ENCODE peak calls at places on chromosomes 11 and 22, in nine cellular contexts. One of them, this sample, is unnamed.

GRCh38 chr22:31084811-31085492 is 3.8 kb downstream of the SMTN start:
- DNase-seq in activated CD8-positive, alpha-beta T cell treated with anti-CD3 and anti-CD28 coated beads, Interleukin-2, amount 10 ng/mL, durations not matched to agents 7 days and 5 days: peak; percentile 92
- DNase-seq in heart left ventricle: peak; percentile 94
- DNase-seq in effector memory CD8-positive, alpha-beta T cell: peak; percentile 82
- DNase-seq in cardiac muscle cell: peak; percentile 91
- DNase-seq in stimulated activated CD4-positive, alpha-beta T cell treated with anti-CD3 and anti-CD28 coated beads, Interleukin-2, amount 100 ng/mL, for 48 hours: peak; percentile 83
- DNase-seq in chondrocyte: no peak
- DNase-seq in T-helper 1 cell: peak; percentile 75
- DNase-seq in CD4-positive, CD25-positive, alpha-beta regulatory T cell: peak; percentile 82
- DNase-seq in this sample: peak; percentile 94

GRCh38 chr11:46290598-46291309 is 13.3 kb downstream of the CREB3L1 start:
- DNase-seq in activated CD8-positive, alpha-beta T cell treated with anti-CD3 and anti-CD28 coated beads, Interleukin-2, amount 10 ng/mL, durations not matched to agents 7 days and 5 days: no peak
- DNase-seq in heart left ventricle: peak; percentile 84
- DNase-seq in effector memory CD8-positive, alpha-beta T cell: no peak
- DNase-seq in cardiac muscle cell: peak; percentile 88
- DNase-seq in stimulated activated CD4-positive, alpha-beta T cell treated with anti-CD3 and anti-CD28 coated beads, Interleukin-2, amount 100 ng/mL, for 48 hours: no peak
- DNase-seq in chondrocyte: peak; percentile 97
- DNase-seq in T-helper 1 cell: no peak
- DNase-seq in CD4-positive, CD25-positive, alpha-beta regulatory T cell: no peak
- DNase-seq in this sample: no peak

GRCh38 chr11:27392715-27393114 is 29.7 kb upstream of the CCDC34 start:
- DNase-seq in activated CD8-positive, alpha-beta T cell treated with anti-CD3 and anti-CD28 coated beads, Interleukin-2, amount 10 ng/mL, durations not matched to agents 7 days and 5 days: no peak
- DNase-seq in heart left ventricle: no peak
- DNase-seq in effector memory CD8-positive, alpha-beta T cell: no peak
- DNase-seq in cardiac muscle cell: peak; percentile 63
- DNase-seq in stimulated activated CD4-positive, alpha-beta T cell treated with anti-CD3 and anti-CD28 coated beads, Interleukin-2, amount 100 ng/mL, for 48 hours: no peak
- DNase-seq in chondrocyte: no peak
- DNase-seq in T-helper 1 cell: no peak
- DNase-seq in CD4-positive, CD25-positive, alpha-beta regulatory T cell: no peak
- DNase-seq in this sample: no peak

GRCh38 chr11:12469451-12469850 is 92.1 kb downstream of the PARVA start:
- DNase-seq in activated CD8-positive, alpha-beta T cell treated with anti-CD3 and anti-CD28 coated beads, Interleukin-2, amount 10 ng/mL, durations not matched to agents 7 days and 5 days: no peak
- DNase-seq in heart left ventricle: no peak
- DNase-seq in effector memory CD8-positive, alpha-beta T cell: no peak
- DNase-seq in cardiac muscle cell: no peak
- DNase-seq in stimulated activated CD4-positive, alpha-beta T cell treated with anti-CD3 and anti-CD28 coated beads, Interleukin-2, amount 100 ng/mL, for 48 hours: no peak
- DNase-seq in chondrocyte: no peak
- DNase-seq in T-helper 1 cell: no peak
- DNase-seq in CD4-positive, CD25-positive, alpha-beta regulatory T cell: no peak
- DNase-seq in this sample: no peak

GRCh38 chr11:92388380-92388779 is 163.8 kb downstream of the FAT3 start:
- DNase-seq in activated CD8-positive, alpha-beta T cell treated with anti-CD3 and anti-CD28 coated beads, Interleukin-2, amount 10 ng/mL, durations not matched to agents 7 days and 5 days: no peak
- DNase-seq in heart left ventricle: no peak
- DNase-seq in effector memory CD8-positive, alpha-beta T cell: no peak
- DNase-seq in cardiac muscle cell: no peak
- DNase-seq in stimulated activated CD4-positive, alpha-beta T cell treated with anti-CD3 and anti-CD28 coated beads, Interleukin-2, amount 100 ng/mL, for 48 hours: no peak
- DNase-seq in chondrocyte: no peak
- DNase-seq in T-helper 1 cell: no peak
- DNase-seq in CD4-positive, CD25-positive, alpha-beta regulatory T cell: no peak
- DNase-seq in this sample: no peak

GRCh38 chr11:68329993-68330699 is 17.8 kb downstream of the LRP5 start:
- DNase-seq in activated CD8-positive, alpha-beta T cell treated with anti-CD3 and anti-CD28 coated beads, Interleukin-2, amount 10 ng/mL, durations not matched to agents 7 days and 5 days: no peak
- DNase-seq in heart left ventricle: peak; percentile 35
- DNase-seq in effector memory CD8-positive, alpha-beta T cell: no peak
- DNase-seq in cardiac muscle cell: no peak
- DNase-seq in stimulated activated CD4-positive, alpha-beta T cell treated with anti-CD3 and anti-CD28 coated beads, Interleukin-2, amount 100 ng/mL, for 48 hours: no peak
- DNase-seq in chondrocyte: no peak
- DNase-seq in T-helper 1 cell: no peak
- DNase-seq in CD4-positive, CD25-positive, alpha-beta regulatory T cell: no peak
- DNase-seq in this sample: no peak

GRCh38 chr11:118186346-118187107 is 10.1 kb upstream of the SCN2B start:
- DNase-seq in activated CD8-positive, alpha-beta T cell treated with anti-CD3 and anti-CD28 coated beads, Interleukin-2, amount 10 ng/mL, durations not matched to agents 7 days and 5 days: no peak
- DNase-seq in heart left ventricle: no peak
- DNase-seq in effector memory CD8-positive, alpha-beta T cell: no peak
- DNase-seq in cardiac muscle cell: no peak
- DNase-seq in stimulated activated CD4-positive, alpha-beta T cell treated with anti-CD3 and anti-CD28 coated beads, Interleukin-2, amount 100 ng/mL, for 48 hours: no peak
- DNase-seq in chondrocyte: no peak
- DNase-seq in T-helper 1 cell: no peak
- DNase-seq in CD4-positive, CD25-positive, alpha-beta regulatory T cell: no peak
- DNase-seq in this sample: no peak

GRCh38 chr11:110078923-110079544 is 14.2 kb upstream of the ZC3H12C start:
- DNase-seq in activated CD8-positive, alpha-beta T cell treated with anti-CD3 and anti-CD28 coated beads, Interleukin-2, amount 10 ng/mL, durations not matched to agents 7 days and 5 days: no peak
- DNase-seq in heart left ventricle: no peak
- DNase-seq in effector memory CD8-positive, alpha-beta T cell: no peak
- DNase-seq in cardiac muscle cell: no peak
- DNase-seq in stimulated activated CD4-positive, alpha-beta T cell treated with anti-CD3 and anti-CD28 coated beads, Interleukin-2, amount 100 ng/mL, for 48 hours: no peak
- DNase-seq in chondrocyte: no peak
- DNase-seq in T-helper 1 cell: no peak
- DNase-seq in CD4-positive, CD25-positive, alpha-beta regulatory T cell: no peak
- DNase-seq in this sample: no peak

GRCh38 chr11:29801561-29801960 is 215.3 kb downstream of the KCNA4 start:
- DNase-seq in activated CD8-positive, alpha-beta T cell treated with anti-CD3 and anti-CD28 coated beads, Interleukin-2, amount 10 ng/mL, durations not matched to agents 7 days and 5 days: no peak
- DNase-seq in heart left ventricle: no peak
- DNase-seq in effector memory CD8-positive, alpha-beta T cell: no peak
- DNase-seq in cardiac muscle cell: no peak
- DNase-seq in stimulated activated CD4-positive, alpha-beta T cell treated with anti-CD3 and anti-CD28 coated beads, Interleukin-2, amount 100 ng/mL, for 48 hours: no peak
- DNase-seq in chondrocyte: no peak
- DNase-seq in T-helper 1 cell: no peak
- DNase-seq in CD4-positive, CD25-positive, alpha-beta regulatory T cell: no peak
- DNase-seq in this sample: no peak

GRCh38 chr22:20509344-20510047 is 2.1 kb downstream of the MED15 start:
- DNase-seq in activated CD8-positive, alpha-beta T cell treated with anti-CD3 and anti-CD28 coated beads, Interleukin-2, amount 10 ng/mL, durations not matched to agents 7 days and 5 days: peak; percentile 54
- DNase-seq in heart left ventricle: peak; percentile 81
- DNase-seq in effector memory CD8-positive, alpha-beta T cell: peak; percentile 27
- DNase-seq in cardiac muscle cell: peak; percentile 70
- DNase-seq in stimulated activated CD4-positive, alpha-beta T cell treated with anti-CD3 and anti-CD28 coated beads, Interleukin-2, amount 100 ng/mL, for 48 hours: peak; percentile 42
- DNase-seq in chondrocyte: no peak
- DNase-seq in T-helper 1 cell: no peak
- DNase-seq in CD4-positive, CD25-positive, alpha-beta regulatory T cell: peak; percentile 27
- DNase-seq in this sample: no peak

GRCh38 chr11:111344032-111344431 is 35.0 kb downstream of the POU2AF1 start:
- DNase-seq in activated CD8-positive, alpha-beta T cell treated with anti-CD3 and anti-CD28 coated beads, Interleukin-2, amount 10 ng/mL, durations not matched to agents 7 days and 5 days: no peak
- DNase-seq in heart left ventricle: peak; percentile 76
- DNase-seq in effector memory CD8-positive, alpha-beta T cell: no peak
- DNase-seq in cardiac muscle cell: no peak
- DNase-seq in stimulated activated CD4-positive, alpha-beta T cell treated with anti-CD3 and anti-CD28 coated beads, Interleukin-2, amount 100 ng/mL, for 48 hours: no peak
- DNase-seq in chondrocyte: no peak
- DNase-seq in T-helper 1 cell: no peak
- DNase-seq in CD4-positive, CD25-positive, alpha-beta regulatory T cell: no peak
- DNase-seq in this sample: no peak

GRCh38 chr11:95426823-95427462 is 195.9 kb upstream of the SESN3 start:
- DNase-seq in activated CD8-positive, alpha-beta T cell treated with anti-CD3 and anti-CD28 coated beads, Interleukin-2, amount 10 ng/mL, durations not matched to agents 7 days and 5 days: no peak
- DNase-seq in heart left ventricle: no peak
- DNase-seq in effector memory CD8-positive, alpha-beta T cell: no peak
- DNase-seq in cardiac muscle cell: no peak
- DNase-seq in stimulated activated CD4-positive, alpha-beta T cell treated with anti-CD3 and anti-CD28 coated beads, Interleukin-2, amount 100 ng/mL, for 48 hours: no peak
- DNase-seq in chondrocyte: no peak
- DNase-seq in T-helper 1 cell: no peak
- DNase-seq in CD4-positive, CD25-positive, alpha-beta regulatory T cell: no peak
- DNase-seq in this sample: no peak

GRCh38 chr11:86360775-86361395 is 13.8 kb upstream of the CCDC81 start:
- DNase-seq in activated CD8-positive, alpha-beta T cell treated with anti-CD3 and anti-CD28 coated beads, Interleukin-2, amount 10 ng/mL, durations not matched to agents 7 days and 5 days: no peak
- DNase-seq in heart left ventricle: no peak
- DNase-seq in effector memory CD8-positive, alpha-beta T cell: no peak
- DNase-seq in cardiac muscle cell: peak; percentile 22
- DNase-seq in stimulated activated CD4-positive, alpha-beta T cell treated with anti-CD3 and anti-CD28 coated beads, Interleukin-2, amount 100 ng/mL, for 48 hours: no peak
- DNase-seq in chondrocyte: no peak
- DNase-seq in T-helper 1 cell: no peak
- DNase-seq in CD4-positive, CD25-positive, alpha-beta regulatory T cell: no peak
- DNase-seq in this sample: no peak

GRCh38 chr11:65776196-65776595 is 4.6 kb downstream of the AP5B1 start:
- DNase-seq in activated CD8-positive, alpha-beta T cell treated with anti-CD3 and anti-CD28 coated beads, Interleukin-2, amount 10 ng/mL, durations not matched to agents 7 days and 5 days: peak; percentile 17
- DNase-seq in heart left ventricle: no peak
- DNase-seq in effector memory CD8-positive, alpha-beta T cell: no peak
- DNase-seq in cardiac muscle cell: no peak
- DNase-seq in stimulated activated CD4-positive, alpha-beta T cell treated with anti-CD3 and anti-CD28 coated beads, Interleukin-2, amount 100 ng/mL, for 48 hours: no peak
- DNase-seq in chondrocyte: no peak
- DNase-seq in T-helper 1 cell: no peak
- DNase-seq in CD4-positive, CD25-positive, alpha-beta regulatory T cell: no peak
- DNase-seq in this sample: no peak

GRCh38 chr11:45590743-45591142 is 74.7 kb downstream of the CHST1 start:
- DNase-seq in activated CD8-positive, alpha-beta T cell treated with anti-CD3 and anti-CD28 coated beads, Interleukin-2, amount 10 ng/mL, durations not matched to agents 7 days and 5 days: no peak
- DNase-seq in heart left ventricle: no peak
- DNase-seq in effector memory CD8-positive, alpha-beta T cell: no peak
- DNase-seq in cardiac muscle cell: no peak
- DNase-seq in stimulated activated CD4-positive, alpha-beta T cell treated with anti-CD3 and anti-CD28 coated beads, Interleukin-2, amount 100 ng/mL, for 48 hours: no peak
- DNase-seq in chondrocyte: no peak
- DNase-seq in T-helper 1 cell: no peak
- DNase-seq in CD4-positive, CD25-positive, alpha-beta regulatory T cell: no peak
- DNase-seq in this sample: peak; percentile 41

GRCh38 chr11:33616552-33616951 is 84.1 kb downstream of the C11orf91 start:
- DNase-seq in activated CD8-positive, alpha-beta T cell treated with anti-CD3 and anti-CD28 coated beads, Interleukin-2, amount 10 ng/mL, durations not matched to agents 7 days and 5 days: no peak
- DNase-seq in heart left ventricle: no peak
- DNase-seq in effector memory CD8-positive, alpha-beta T cell: no peak
- DNase-seq in cardiac muscle cell: no peak
- DNase-seq in stimulated activated CD4-positive, alpha-beta T cell treated with anti-CD3 and anti-CD28 coated beads, Interleukin-2, amount 100 ng/mL, for 48 hours: no peak
- DNase-seq in chondrocyte: no peak
- DNase-seq in T-helper 1 cell: no peak
- DNase-seq in CD4-positive, CD25-positive, alpha-beta regulatory T cell: no peak
- DNase-seq in this sample: no peak

GRCh38 chr11:133964946-133965632 is 8.3 kb upstream of the IGSF9B start:
- DNase-seq in activated CD8-positive, alpha-beta T cell treated with anti-CD3 and anti-CD28 coated beads, Interleukin-2, amount 10 ng/mL, durations not matched to agents 7 days and 5 days: no peak
- DNase-seq in heart left ventricle: no peak
- DNase-seq in effector memory CD8-positive, alpha-beta T cell: no peak
- DNase-seq in cardiac muscle cell: no peak
- DNase-seq in stimulated activated CD4-positive, alpha-beta T cell treated with anti-CD3 and anti-CD28 coated beads, Interleukin-2, amount 100 ng/mL, for 48 hours: no peak
- DNase-seq in chondrocyte: no peak
- DNase-seq in T-helper 1 cell: no peak
- DNase-seq in CD4-positive, CD25-positive, alpha-beta regulatory T cell: no peak
- DNase-seq in this sample: no peak

GRCh38 chr22:43561421-43562178 is 149.8 kb downstream of the MPPED1 start:
- DNase-seq in activated CD8-positive, alpha-beta T cell treated with anti-CD3 and anti-CD28 coated beads, Interleukin-2, amount 10 ng/mL, durations not matched to agents 7 days and 5 days: no peak
- DNase-seq in heart left ventricle: no peak
- DNase-seq in effector memory CD8-positive, alpha-beta T cell: no peak
- DNase-seq in cardiac muscle cell: no peak
- DNase-seq in stimulated activated CD4-positive, alpha-beta T cell treated with anti-CD3 and anti-CD28 coated beads, Interleukin-2, amount 100 ng/mL, for 48 hours: no peak
- DNase-seq in chondrocyte: no peak
- DNase-seq in T-helper 1 cell: no peak
- DNase-seq in CD4-positive, CD25-positive, alpha-beta regulatory T cell: no peak
- DNase-seq in this sample: peak; percentile 44

GRCh38 chr11:70183483-70184176 is 19.5 kb upstream of the FADD start:
- DNase-seq in activated CD8-positive, alpha-beta T cell treated with anti-CD3 and anti-CD28 coated beads, Interleukin-2, amount 10 ng/mL, durations not matched to agents 7 days and 5 days: no peak
- DNase-seq in heart left ventricle: no peak
- DNase-seq in effector memory CD8-positive, alpha-beta T cell: no peak
- DNase-seq in cardiac muscle cell: no peak
- DNase-seq in stimulated activated CD4-positive, alpha-beta T cell treated with anti-CD3 and anti-CD28 coated beads, Interleukin-2, amount 100 ng/mL, for 48 hours: no peak
- DNase-seq in chondrocyte: no peak
- DNase-seq in T-helper 1 cell: no peak
- DNase-seq in CD4-positive, CD25-positive, alpha-beta regulatory T cell: no peak
- DNase-seq in this sample: no peak

GRCh38 chr11:134142536-134142935 is 73.7 kb downstream of the JAM3 start:
- DNase-seq in activated CD8-positive, alpha-beta T cell treated with anti-CD3 and anti-CD28 coated beads, Interleukin-2, amount 10 ng/mL, durations not matched to agents 7 days and 5 days: no peak
- DNase-seq in heart left ventricle: no peak
- DNase-seq in effector memory CD8-positive, alpha-beta T cell: no peak
- DNase-seq in cardiac muscle cell: no peak
- DNase-seq in stimulated activated CD4-positive, alpha-beta T cell treated with anti-CD3 and anti-CD28 coated beads, Interleukin-2, amount 100 ng/mL, for 48 hours: no peak
- DNase-seq in chondrocyte: no peak
- DNase-seq in T-helper 1 cell: no peak
- DNase-seq in CD4-positive, CD25-positive, alpha-beta regulatory T cell: no peak
- DNase-seq in this sample: no peak

GRCh38 chr11:114478768-114479167 is 39.5 kb downstream of the REXO2 start:
- DNase-seq in activated CD8-positive, alpha-beta T cell treated with anti-CD3 and anti-CD28 coated beads, Interleukin-2, amount 10 ng/mL, durations not matched to agents 7 days and 5 days: no peak
- DNase-seq in heart left ventricle: no peak
- DNase-seq in effector memory CD8-positive, alpha-beta T cell: no peak
- DNase-seq in cardiac muscle cell: no peak
- DNase-seq in stimulated activated CD4-positive, alpha-beta T cell treated with anti-CD3 and anti-CD28 coated beads, Interleukin-2, amount 100 ng/mL, for 48 hours: no peak
- DNase-seq in chondrocyte: no peak
- DNase-seq in T-helper 1 cell: no peak
- DNase-seq in CD4-positive, CD25-positive, alpha-beta regulatory T cell: no peak
- DNase-seq in this sample: no peak

GRCh38 chr11:36265793-36266628 is 23.2 kb downstream of the COMMD9 start:
- DNase-seq in activated CD8-positive, alpha-beta T cell treated with anti-CD3 and anti-CD28 coated beads, Interleukin-2, amount 10 ng/mL, durations not matched to agents 7 days and 5 days: peak; percentile 63
- DNase-seq in heart left ventricle: peak; percentile 42
- DNase-seq in effector memory CD8-positive, alpha-beta T cell: peak; percentile 34
- DNase-seq in cardiac muscle cell: peak; percentile 74
- DNase-seq in stimulated activated CD4-positive, alpha-beta T cell treated with anti-CD3 and anti-CD28 coated beads, Interleukin-2, amount 100 ng/mL, for 48 hours: peak; percentile 64
- DNase-seq in chondrocyte: no peak
- DNase-seq in T-helper 1 cell: no peak
- DNase-seq in CD4-positive, CD25-positive, alpha-beta regulatory T cell: peak; percentile 14
- DNase-seq in this sample: no peak

GRCh38 chr22:46858181-46858771 is 95.8 kb downstream of the TBC1D22A start:
- DNase-seq in activated CD8-positive, alpha-beta T cell treated with anti-CD3 and anti-CD28 coated beads, Interleukin-2, amount 10 ng/mL, durations not matched to agents 7 days and 5 days: no peak
- DNase-seq in heart left ventricle: no peak
- DNase-seq in effector memory CD8-positive, alpha-beta T cell: no peak
- DNase-seq in cardiac muscle cell: no peak
- DNase-seq in stimulated activated CD4-positive, alpha-beta T cell treated with anti-CD3 and anti-CD28 coated beads, Interleukin-2, amount 100 ng/mL, for 48 hours: no peak
- DNase-seq in chondrocyte: no peak
- DNase-seq in T-helper 1 cell: no peak
- DNase-seq in CD4-positive, CD25-positive, alpha-beta regulatory T cell: no peak
- DNase-seq in this sample: no peak

GRCh38 chr22:27474711-27475547 is 326.6 kb downstream of the MN1 start:
- DNase-seq in activated CD8-positive, alpha-beta T cell treated with anti-CD3 and anti-CD28 coated beads, Interleukin-2, amount 10 ng/mL, durations not matched to agents 7 days and 5 days: no peak
- DNase-seq in heart left ventricle: no peak
- DNase-seq in effector memory CD8-positive, alpha-beta T cell: no peak
- DNase-seq in cardiac muscle cell: no peak
- DNase-seq in stimulated activated CD4-positive, alpha-beta T cell treated with anti-CD3 and anti-CD28 coated beads, Interleukin-2, amount 100 ng/mL, for 48 hours: no peak
- DNase-seq in chondrocyte: no peak
- DNase-seq in T-helper 1 cell: no peak
- DNase-seq in CD4-positive, CD25-positive, alpha-beta regulatory T cell: no peak
- DNase-seq in this sample: no peak